ENCODE peak calls at places on chromosomes 4 and X, in ten cellular contexts. I is stimulated activated CD8-positive, alpha-beta memory T cell treated with anti-CD3 and anti-CD28 coated beads, Interleukin-7, amount 100 ng/mL, for 4 hours; F is T-cell; Z is NCI-H1417; O is hepatic stellate cell; C is NCI-H510A; L is testis; N is GOT3; J is central memory CD4-positive, alpha-beta T cell; P is cardiac muscle cell. W is an unnamed sample.

GRCh38 chr4:24849662-24850280 is 54.4 kb downstream of the SOD3 start:
- DNase-seq in C (no peak), N (no peak), L (no peak), O (no peak), J (no peak), F (no peak), Z (no peak), I (no peak), P (no peak), W (no peak)

GRCh38 chr4:153643406-153644016 is 40.6 kb upstream of the TLR2 start:
- DNase-seq in P (peak), Z (peak), J (peak), F (no peak), O (peak), I (no peak), N (no peak), C (no peak), L (no peak), W (peak)

GRCh38 chrX:122565952-122566351 is 618.1 kb upstream of the GRIA3 start:
- DNase-seq in J (no peak), P (no peak), N (no peak), F (no peak), I (no peak), C (no peak), L (no peak), O (peak), Z (no peak), W (peak)

GRCh38 chr4:21790437-21791029 is 158.0 kb downstream of the KCNIP4 start:
- DNase-seq in Z (peak), C (no peak), P (peak), I (no peak), O (no peak), N (no peak), J (no peak), F (no peak), L (no peak), W (peak)

GRCh38 chr4:68369474-68369805 is 19.6 kb upstream of the YTHDC1 start:
- DNase-seq in N (no peak), F (no peak), C (no peak), L (no peak), I (no peak), J (no peak), Z (no peak), P (no peak), O (no peak), W (peak)

GRCh38 chr4:89598602-89599001 is 238.4 kb downstream of the SNCA start:
- DNase-seq in Z (no peak), C (no peak), I (no peak), P (no peak), J (no peak), O (no peak), L (no peak), F (no peak), N (no peak), W (peak)

GRCh38 chr4:65007841-65008439 is 598.7 kb upstream of the TECRL start:
- DNase-seq in I (no peak), C (no peak), L (peak), Z (peak), F (no peak), N (no peak), P (peak), J (no peak), O (peak), W (peak)

GRCh38 chr4:20026456-20026855 is 225.2 kb upstream of the SLIT2 start:
- DNase-seq in L (no peak), J (no peak), Z (no peak), F (no peak), N (no peak), O (no peak), I (no peak), C (no peak), P (no peak), W (peak)

GRCh38 chrX:40855411-40855810 is 120.1 kb upstream of the MED14 start:
- DNase-seq in O (no peak), F (no peak), L (no peak), N (no peak), J (no peak), C (no peak), Z (no peak), P (no peak), I (no peak), W (peak)

W was measured in astrocyte of the hippocampus.